ENCODE peak calls at places on chromosomes 13 and 19, in ten cellular contexts. One of them, this sample, is unnamed.

GRCh38 chr19:876089-876488 is 16.6 kb downstream of the CFD start:
- DNase-seq in stimulated activated CD4-positive, alpha-beta T cell treated with anti-CD3 and anti-CD28 coated beads, Interleukin-12 subunit alpha, Interleukin-12 subunit beta, amount 100 ng/mL, for 48 hours: no peak
- DNase-seq in SHP77: no peak
- DNase-seq in stimulated activated CD8-positive, alpha-beta memory T cell treated with anti-CD3 and anti-CD28 coated beads, Interleukin-7, amount 100 ng/mL, for 1 hour: no peak
- DNase-seq in progenitor cell of endocrine pancreas: no peak
- DNase-seq in IMR-90: no peak
- DNase-seq in ELR: no peak
- DNase-seq in sciatic nerve: no peak
- DNase-seq in BJ: no peak
- DNase-seq in skeletal muscle cell: no peak
- DNase-seq in this sample: no peak

GRCh38 chr13:45122941-45123340 is 2.6 kb downstream of the GTF2F2 start:
- DNase-seq in stimulated activated CD4-positive, alpha-beta T cell treated with anti-CD3 and anti-CD28 coated beads, Interleukin-12 subunit alpha, Interleukin-12 subunit beta, amount 100 ng/mL, for 48 hours: no peak
- DNase-seq in SHP77: no peak
- DNase-seq in stimulated activated CD8-positive, alpha-beta memory T cell treated with anti-CD3 and anti-CD28 coated beads, Interleukin-7, amount 100 ng/mL, for 1 hour: no peak
- DNase-seq in progenitor cell of endocrine pancreas: no peak
- DNase-seq in IMR-90: no peak
- DNase-seq in ELR: no peak
- DNase-seq in sciatic nerve: no peak
- DNase-seq in BJ: no peak
- DNase-seq in skeletal muscle cell: no peak
- DNase-seq in this sample: no peak

GRCh38 chr13:95296326-95296939 is 4.8 kb downstream of the ABCC4 start:
- DNase-seq in stimulated activated CD4-positive, alpha-beta T cell treated with anti-CD3 and anti-CD28 coated beads, Interleukin-12 subunit alpha, Interleukin-12 subunit beta, amount 100 ng/mL, for 48 hours: no peak
- DNase-seq in SHP77: peak; percentile 67
- DNase-seq in stimulated activated CD8-positive, alpha-beta memory T cell treated with anti-CD3 and anti-CD28 coated beads, Interleukin-7, amount 100 ng/mL, for 1 hour: no peak
- DNase-seq in progenitor cell of endocrine pancreas: peak; percentile 33
- DNase-seq in IMR-90: no peak
- DNase-seq in ELR: peak; percentile 56
- DNase-seq in sciatic nerve: no peak
- DNase-seq in BJ: no peak
- DNase-seq in skeletal muscle cell: no peak
- DNase-seq in this sample: peak; percentile 19

GRCh38 chr19:9797871-9798270 is 21.0 kb downstream of the FBXL12 start:
- DNase-seq in stimulated activated CD4-positive, alpha-beta T cell treated with anti-CD3 and anti-CD28 coated beads, Interleukin-12 subunit alpha, Interleukin-12 subunit beta, amount 100 ng/mL, for 48 hours: no peak
- DNase-seq in SHP77: no peak
- DNase-seq in stimulated activated CD8-positive, alpha-beta memory T cell treated with anti-CD3 and anti-CD28 coated beads, Interleukin-7, amount 100 ng/mL, for 1 hour: no peak
- DNase-seq in progenitor cell of endocrine pancreas: no peak
- DNase-seq in IMR-90: no peak
- DNase-seq in ELR: no peak
- DNase-seq in sciatic nerve: no peak
- DNase-seq in BJ: no peak
- DNase-seq in skeletal muscle cell: no peak
- DNase-seq in this sample: no peak

GRCh38 chr13:92989301-92989700 is 237.3 kb upstream of the GPC6 start:
- DNase-seq in stimulated activated CD4-positive, alpha-beta T cell treated with anti-CD3 and anti-CD28 coated beads, Interleukin-12 subunit alpha, Interleukin-12 subunit beta, amount 100 ng/mL, for 48 hours: no peak
- DNase-seq in SHP77: no peak
- DNase-seq in stimulated activated CD8-positive, alpha-beta memory T cell treated with anti-CD3 and anti-CD28 coated beads, Interleukin-7, amount 100 ng/mL, for 1 hour: no peak
- DNase-seq in progenitor cell of endocrine pancreas: no peak
- DNase-seq in IMR-90: no peak
- DNase-seq in ELR: peak; percentile 8
- DNase-seq in sciatic nerve: no peak
- DNase-seq in BJ: no peak
- DNase-seq in skeletal muscle cell: no peak
- DNase-seq in this sample: no peak

GRCh38 chr13:75445717-75446529 is 36.0 kb downstream of the TBC1D4 start:
- DNase-seq in stimulated activated CD4-positive, alpha-beta T cell treated with anti-CD3 and anti-CD28 coated beads, Interleukin-12 subunit alpha, Interleukin-12 subunit beta, amount 100 ng/mL, for 48 hours: no peak
- DNase-seq in SHP77: no peak
- DNase-seq in stimulated activated CD8-positive, alpha-beta memory T cell treated with anti-CD3 and anti-CD28 coated beads, Interleukin-7, amount 100 ng/mL, for 1 hour: no peak
- DNase-seq in progenitor cell of endocrine pancreas: no peak
- DNase-seq in IMR-90: peak; percentile 34
- DNase-seq in ELR: peak; percentile 33
- DNase-seq in sciatic nerve: no peak
- DNase-seq in BJ: no peak
- DNase-seq in skeletal muscle cell: no peak
- DNase-seq in this sample: no peak

GRCh38 chr19:46466536-46467199 is 4.7 kb downstream of the PNMA8A start:
- DNase-seq in stimulated activated CD4-positive, alpha-beta T cell treated with anti-CD3 and anti-CD28 coated beads, Interleukin-12 subunit alpha, Interleukin-12 subunit beta, amount 100 ng/mL, for 48 hours: no peak
- DNase-seq in SHP77: no peak
- DNase-seq in stimulated activated CD8-positive, alpha-beta memory T cell treated with anti-CD3 and anti-CD28 coated beads, Interleukin-7, amount 100 ng/mL, for 1 hour: no peak
- DNase-seq in progenitor cell of endocrine pancreas: no peak
- DNase-seq in IMR-90: peak; percentile 92
- DNase-seq in ELR: peak; percentile 74
- DNase-seq in sciatic nerve: peak; percentile 73
- DNase-seq in BJ: peak; percentile 62
- DNase-seq in skeletal muscle cell: peak; percentile 72
- DNase-seq in this sample: no peak

GRCh38 chr13:66114127-66114526 is 1116.0 kb downstream of the PCDH9 start:
- DNase-seq in stimulated activated CD4-positive, alpha-beta T cell treated with anti-CD3 and anti-CD28 coated beads, Interleukin-12 subunit alpha, Interleukin-12 subunit beta, amount 100 ng/mL, for 48 hours: no peak
- DNase-seq in SHP77: no peak
- DNase-seq in stimulated activated CD8-positive, alpha-beta memory T cell treated with anti-CD3 and anti-CD28 coated beads, Interleukin-7, amount 100 ng/mL, for 1 hour: no peak
- DNase-seq in progenitor cell of endocrine pancreas: no peak
- DNase-seq in IMR-90: peak; percentile 0
- DNase-seq in ELR: no peak
- DNase-seq in sciatic nerve: no peak
- DNase-seq in BJ: peak; percentile 80
- DNase-seq in skeletal muscle cell: peak; percentile 15
- DNase-seq in this sample: no peak

GRCh38 chr13:51806571-51806970 is 2.6 kb upstream of the DHRS12 start:
- DNase-seq in stimulated activated CD4-positive, alpha-beta T cell treated with anti-CD3 and anti-CD28 coated beads, Interleukin-12 subunit alpha, Interleukin-12 subunit beta, amount 100 ng/mL, for 48 hours: no peak
- DNase-seq in SHP77: no peak
- DNase-seq in stimulated activated CD8-positive, alpha-beta memory T cell treated with anti-CD3 and anti-CD28 coated beads, Interleukin-7, amount 100 ng/mL, for 1 hour: no peak
- DNase-seq in progenitor cell of endocrine pancreas: no peak
- DNase-seq in IMR-90: peak; percentile 34
- DNase-seq in ELR: no peak
- DNase-seq in sciatic nerve: no peak
- DNase-seq in BJ: no peak
- DNase-seq in skeletal muscle cell: no peak
- DNase-seq in this sample: no peak

GRCh38 chr19:17555929-17556813 is 722 bp downstream of the COLGALT1 start:
- DNase-seq in stimulated activated CD4-positive, alpha-beta T cell treated with anti-CD3 and anti-CD28 coated beads, Interleukin-12 subunit alpha, Interleukin-12 subunit beta, amount 100 ng/mL, for 48 hours: no peak
- DNase-seq in SHP77: no peak
- DNase-seq in stimulated activated CD8-positive, alpha-beta memory T cell treated with anti-CD3 and anti-CD28 coated beads, Interleukin-7, amount 100 ng/mL, for 1 hour: no peak
- DNase-seq in progenitor cell of endocrine pancreas: no peak
- DNase-seq in IMR-90: peak; percentile 44
- DNase-seq in ELR: peak; percentile 77
- DNase-seq in sciatic nerve: peak; percentile 80
- DNase-seq in BJ: no peak
- DNase-seq in skeletal muscle cell: no peak
- DNase-seq in this sample: peak; percentile 36

GRCh38 chr13:113466321-113466836 is 13.1 kb upstream of the ADPRHL1 start:
- DNase-seq in stimulated activated CD4-positive, alpha-beta T cell treated with anti-CD3 and anti-CD28 coated beads, Interleukin-12 subunit alpha, Interleukin-12 subunit beta, amount 100 ng/mL, for 48 hours: no peak
- DNase-seq in SHP77: no peak
- DNase-seq in stimulated activated CD8-positive, alpha-beta memory T cell treated with anti-CD3 and anti-CD28 coated beads, Interleukin-7, amount 100 ng/mL, for 1 hour: no peak
- DNase-seq in progenitor cell of endocrine pancreas: no peak
- DNase-seq in IMR-90: peak; percentile 14
- DNase-seq in ELR: no peak
- DNase-seq in sciatic nerve: no peak
- DNase-seq in BJ: no peak
- DNase-seq in skeletal muscle cell: no peak
- DNase-seq in this sample: no peak

GRCh38 chr19:33447336-33448158 is 74.0 kb downstream of the CEBPG start:
- DNase-seq in stimulated activated CD4-positive, alpha-beta T cell treated with anti-CD3 and anti-CD28 coated beads, Interleukin-12 subunit alpha, Interleukin-12 subunit beta, amount 100 ng/mL, for 48 hours: no peak
- DNase-seq in SHP77: peak; percentile 12
- DNase-seq in stimulated activated CD8-positive, alpha-beta memory T cell treated with anti-CD3 and anti-CD28 coated beads, Interleukin-7, amount 100 ng/mL, for 1 hour: no peak
- DNase-seq in progenitor cell of endocrine pancreas: no peak
- DNase-seq in IMR-90: no peak
- DNase-seq in ELR: no peak
- DNase-seq in sciatic nerve: no peak
- DNase-seq in BJ: no peak
- DNase-seq in skeletal muscle cell: no peak
- DNase-seq in this sample: no peak

GRCh38 chr13:103036268-103036667 is 29.9 kb downstream of the SLC10A2 start:
- DNase-seq in stimulated activated CD4-positive, alpha-beta T cell treated with anti-CD3 and anti-CD28 coated beads, Interleukin-12 subunit alpha, Interleukin-12 subunit beta, amount 100 ng/mL, for 48 hours: no peak
- DNase-seq in SHP77: no peak
- DNase-seq in stimulated activated CD8-positive, alpha-beta memory T cell treated with anti-CD3 and anti-CD28 coated beads, Interleukin-7, amount 100 ng/mL, for 1 hour: no peak
- DNase-seq in progenitor cell of endocrine pancreas: no peak
- DNase-seq in IMR-90: no peak
- DNase-seq in ELR: no peak
- DNase-seq in sciatic nerve: no peak
- DNase-seq in BJ: no peak
- DNase-seq in skeletal muscle cell: no peak
- DNase-seq in this sample: no peak

GRCh38 chr19:6737873-6738725 is 719 bp upstream of the GPR108 start:
- DNase-seq in stimulated activated CD4-positive, alpha-beta T cell treated with anti-CD3 and anti-CD28 coated beads, Interleukin-12 subunit alpha, Interleukin-12 subunit beta, amount 100 ng/mL, for 48 hours: peak; percentile 76
- DNase-seq in SHP77: peak; percentile 100
- DNase-seq in stimulated activated CD8-positive, alpha-beta memory T cell treated with anti-CD3 and anti-CD28 coated beads, Interleukin-7, amount 100 ng/mL, for 1 hour: no peak
- DNase-seq in progenitor cell of endocrine pancreas: peak; percentile 46
- DNase-seq in IMR-90: peak; percentile 80
- DNase-seq in ELR: peak; percentile 88
- DNase-seq in sciatic nerve: peak; percentile 97
- DNase-seq in BJ: no peak
- DNase-seq in skeletal muscle cell: no peak
- DNase-seq in this sample: peak; percentile 88

GRCh38 chr13:30031488-30031887 is 181.1 kb upstream of the UBL3 start:
- DNase-seq in stimulated activated CD4-positive, alpha-beta T cell treated with anti-CD3 and anti-CD28 coated beads, Interleukin-12 subunit alpha, Interleukin-12 subunit beta, amount 100 ng/mL, for 48 hours: no peak
- DNase-seq in SHP77: no peak
- DNase-seq in stimulated activated CD8-positive, alpha-beta memory T cell treated with anti-CD3 and anti-CD28 coated beads, Interleukin-7, amount 100 ng/mL, for 1 hour: no peak
- DNase-seq in progenitor cell of endocrine pancreas: no peak
- DNase-seq in IMR-90: no peak
- DNase-seq in ELR: no peak
- DNase-seq in sciatic nerve: no peak
- DNase-seq in BJ: no peak
- DNase-seq in skeletal muscle cell: no peak
- DNase-seq in this sample: no peak

GRCh38 chr19:5060591-5061339 is 91.9 kb downstream of the KDM4B start:
- DNase-seq in stimulated activated CD4-positive, alpha-beta T cell treated with anti-CD3 and anti-CD28 coated beads, Interleukin-12 subunit alpha, Interleukin-12 subunit beta, amount 100 ng/mL, for 48 hours: no peak
- DNase-seq in SHP77: no peak
- DNase-seq in stimulated activated CD8-positive, alpha-beta memory T cell treated with anti-CD3 and anti-CD28 coated beads, Interleukin-7, amount 100 ng/mL, for 1 hour: no peak
- DNase-seq in progenitor cell of endocrine pancreas: no peak
- DNase-seq in IMR-90: no peak
- DNase-seq in ELR: no peak
- DNase-seq in sciatic nerve: no peak
- DNase-seq in BJ: no peak
- DNase-seq in skeletal muscle cell: no peak
- DNase-seq in this sample: no peak

GRCh38 chr13:51590966-51591627 is 6.8 kb downstream of the WDFY2 start:
- DNase-seq in stimulated activated CD4-positive, alpha-beta T cell treated with anti-CD3 and anti-CD28 coated beads, Interleukin-12 subunit alpha, Interleukin-12 subunit beta, amount 100 ng/mL, for 48 hours: no peak
- DNase-seq in SHP77: no peak
- DNase-seq in stimulated activated CD8-positive, alpha-beta memory T cell treated with anti-CD3 and anti-CD28 coated beads, Interleukin-7, amount 100 ng/mL, for 1 hour: no peak
- DNase-seq in progenitor cell of endocrine pancreas: no peak
- DNase-seq in IMR-90: peak; percentile 90
- DNase-seq in ELR: peak; percentile 92
- DNase-seq in sciatic nerve: no peak
- DNase-seq in BJ: peak; percentile 96
- DNase-seq in skeletal muscle cell: peak; percentile 92
- DNase-seq in this sample: no peak

GRCh38 chr19:11410682-11411081 is 8.4 kb downstream of the RGL3 start:
- DNase-seq in stimulated activated CD4-positive, alpha-beta T cell treated with anti-CD3 and anti-CD28 coated beads, Interleukin-12 subunit alpha, Interleukin-12 subunit beta, amount 100 ng/mL, for 48 hours: no peak
- DNase-seq in SHP77: no peak
- DNase-seq in stimulated activated CD8-positive, alpha-beta memory T cell treated with anti-CD3 and anti-CD28 coated beads, Interleukin-7, amount 100 ng/mL, for 1 hour: no peak
- DNase-seq in progenitor cell of endocrine pancreas: no peak
- DNase-seq in IMR-90: peak; percentile 37
- DNase-seq in ELR: peak; percentile 81
- DNase-seq in sciatic nerve: no peak
- DNase-seq in BJ: no peak
- DNase-seq in skeletal muscle cell: no peak
- DNase-seq in this sample: no peak

This sample was measured in activated CD4-positive, alpha-beta memory T cell treated with anti-CD3 and anti-CD28 coated beads, Interleukin-2, amount 10 ng/mL, durations not matched to agents 7 days and 5 days.